ENCODE peak calls at places on chromosomes 16 and 17, in seven cellular contexts. L, B, T, U, F, Z and X are unnamed samples.

GRCh38 chr17:31580331-31581021 is 189.0 kb downstream of the RAB11FIP4 start:
- DNase-seq in F (peak; percentile 41), B (peak; percentile 79), T (peak; percentile 34), Z (no peak), U (no peak), L (no peak), X (no peak)

GRCh38 chr17:82247175-82247823 is 18.5 kb downstream of the SLC16A3 start:
- DNase-seq in T (no peak), F (no peak), Z (no peak), B (no peak), L (no peak), U (no peak), X (no peak)

GRCh38 chr17:81419886-81420768 is 24.9 kb downstream of the BAHCC1 start:
- DNase-seq in U (no peak), Z (no peak), F (no peak), B (no peak), T (no peak), L (no peak), X (no peak)

GRCh38 chr17:63431939-63432804 is 13.9 kb downstream of the CYB561 start:
- DNase-seq in B (no peak), U (no peak), Z (no peak), L (no peak), F (no peak), T (no peak), X (no peak)

GRCh38 chr17:78409191-78409621 is 30.8 kb downstream of the PGS1 start:
- DNase-seq in U (no peak), T (no peak), F (no peak), Z (no peak), B (no peak), L (peak; percentile 15), X (peak; percentile 10)

GRCh38 chr17:21149626-21150025 is 22.9 kb downstream of the DHRS7B start:
- DNase-seq in B (no peak), T (no peak), Z (no peak), L (no peak), F (no peak), U (no peak), X (no peak)

GRCh38 chr17:81511800-81512559 is 619 bp downstream of the ACTG1 start:
- DNase-seq in Z (no peak), B (no peak), T (no peak), F (no peak), U (no peak), L (no peak), X (no peak)

GRCh38 chr17:80476877-80477646 is 655 bp upstream of the NPTX1 start:
- DNase-seq in T (no peak), U (no peak), Z (no peak), B (no peak), F (no peak), L (peak; percentile 46), X (peak; percentile 27)

GRCh38 chr17:81406117-81406953 is 11.1 kb downstream of the BAHCC1 start:
- DNase-seq in L (no peak), T (no peak), F (no peak), B (no peak), U (no peak), Z (no peak), X (no peak)

GRCh38 chr17:47692137-47692894 is 1.6 kb upstream of the TBKBP1 start:
- DNase-seq in F (no peak), T (no peak), B (no peak), U (no peak), Z (no peak), L (no peak), X (no peak)

GRCh38 chr16:4859900-4860255 is 12.6 kb downstream of the UBN1 start:
- DNase-seq in U (no peak), Z (no peak), T (no peak), L (no peak), F (no peak), B (peak; percentile 33), X (no peak)